ENCODE peak calls at places on chromosomes 16 and 17, in six cellular contexts. T, X, U, C, I and Q are unnamed samples.

GRCh38 chr16:25135239-25135878 is 23.8 kb downstream of the LCMT1 start:
- DNase-seq in T (no peak), X (no peak), U (no peak), C (peak), I (peak), Q (no peak)

GRCh38 chr16:1863681-1864460 is 8.1 kb downstream of the MEIOB start:
- DNase-seq in T (no peak), X (no peak), U (no peak), C (no peak), I (no peak), Q (no peak)

GRCh38 chr17:66953661-66954060 is 10.8 kb upstream of the CACNG4 start:
- DNase-seq in T (no peak), X (no peak), U (no peak), C (no peak), I (no peak), Q (no peak)

GRCh38 chr17:71084219-71084618 is 914.9 kb downstream of the KCNJ2 start:
- DNase-seq in T (no peak), X (no peak), U (no peak), C (peak), I (peak), Q (peak)

GRCh38 chr17:29079887-29080286 is 36.9 kb downstream of the PIPOX start:
- DNase-seq in T (no peak), X (no peak), U (no peak), C (no peak), I (no peak), Q (no peak)

GRCh38 chr17:53950858-53951250 is 128.1 kb downstream of the KIF2B start:
- DNase-seq in T (no peak), X (no peak), U (no peak), C (no peak), I (no peak), Q (no peak)

GRCh38 chr16:15979801-15980200 is 30.4 kb downstream of the ABCC1 start:
- DNase-seq in T (no peak), X (no peak), U (no peak), C (no peak), I (no peak), Q (no peak)

GRCh38 chr16:88469615-88470395 is 16.7 kb downstream of the ZFPM1 start:
- DNase-seq in T (peak), X (no peak), U (peak), C (no peak), I (no peak), Q (no peak)

GRCh38 chr17:55814377-55814776 is 63.5 kb downstream of the PCTP start:
- DNase-seq in T (no peak), X (no peak), U (no peak), C (no peak), I (no peak), Q (no peak)

GRCh38 chr17:12967962-12968361 is 49.9 kb downstream of the ELAC2 start:
- DNase-seq in T (no peak), X (no peak), U (no peak), C (no peak), I (no peak), Q (no peak)

GRCh38 chr16:19168173-19169080 is at the start of gene SYT17:
- DNase-seq in T (no peak), X (peak), U (no peak), C (peak), I (peak), Q (no peak)

GRCh38 chr17:8225813-8226535 is 15.6 kb upstream of the AURKB start:
- DNase-seq in T (peak), X (peak), U (peak), C (peak), I (peak), Q (no peak)